ENCODE peak calls at places on chromosomes 16 and 17, in eight cellular contexts. K is GF-D8; M is T follicular helper cell; N is LoVo; R is OCI-LY7; D is NCI-H1105; L is right cardiac atrium; U is effector memory CD8-positive, alpha-beta T cell. G is an unnamed sample.

GRCh38 chr16:10729649-10730048 is 14.0 kb upstream of the NUBP1 start:
- DNase-seq in L (no peak), R (no peak), M (no peak), U (no peak), K (no peak), D (no peak), N (peak; percentile 60), G (peak; percentile 16)

GRCh38 chr16:15777533-15778203 is 79.2 kb downstream of the MYH11 start:
- DNase-seq in L (no peak), R (peak; percentile 86), M (no peak), K (peak; percentile 22), N (peak; percentile 26), D (no peak), U (no peak), G (peak; percentile 75)

GRCh38 chr16:1105888-1106620 is 10.0 kb upstream of the C1QTNF8 start:
- DNase-seq in L (peak; percentile 85), R (peak; percentile 44), N (peak; percentile 52), U (no peak), D (peak; percentile 22), M (peak; percentile 17), K (no peak), G (peak; percentile 91)

GRCh38 chr16:67407176-67407787 is 9.0 kb downstream of the ZDHHC1 start:
- DNase-seq in N (no peak), R (no peak), D (no peak), K (no peak), M (no peak), L (no peak), U (no peak), G (no peak)

GRCh38 chr17:17030515-17031211 is 11.6 kb upstream of the MPRIP start:
- DNase-seq in K (no peak), N (no peak), M (no peak), D (no peak), R (no peak), L (no peak), U (no peak), G (no peak)

GRCh38 chr16:83085660-83086059 is 458.9 kb downstream of the CDH13 start:
- DNase-seq in N (no peak), K (no peak), D (peak; percentile 41), R (no peak), L (no peak), M (no peak), U (no peak), G (no peak)

GRCh38 chr16:50238868-50239301 is 27.5 kb upstream of the ADCY7 start:
- DNase-seq in U (no peak), R (no peak), D (peak; percentile 80), L (no peak), N (no peak), M (no peak), K (no peak), G (no peak)

GRCh38 chr17:79811036-79811887 is 14.4 kb upstream of the CBX8 start:
- DNase-seq in K (peak; percentile 60), R (peak; percentile 72), L (peak; percentile 70), N (peak; percentile 60), D (peak; percentile 59), M (no peak), U (no peak), G (peak; percentile 57)

GRCh38 chr17:80760501-80760900 is 215.9 kb downstream of the RPTOR start:
- DNase-seq in R (peak; percentile 88), U (no peak), K (peak; percentile 16), L (no peak), N (peak; percentile 28), M (no peak), D (peak; percentile 80), G (no peak)

GRCh38 chr17:56833023-56833811 is 503 bp downstream of the C17orf67 start:
- DNase-seq in N (peak; percentile 18), L (peak; percentile 85), M (peak; percentile 57), R (peak; percentile 84), D (peak; percentile 73), K (peak; percentile 62), U (peak; percentile 58), G (peak; percentile 90)

G was measured in neural progenitor cell.